ENCODE peak calls at places on chromosomes 6 and 20, in ten cellular contexts. C is lung; K is right cardiac atrium; R is uterus; L is IMR-90; M is MM.1S; U is naive thymus-derived CD4-positive, alpha-beta T cell; Q is OCI-LY7; J is mammary epithelial cell; A is SJCRH30. V is an unnamed sample. For H3K9me3, the result is how much of the 10 kb centered on the place peaks cover.

GRCh38 chr20:5949943-5950270 is 426 bp downstream of the TRMT6 start:
- DNase-seq in C (no peak), K (no peak), R (no peak), L (no peak), M (no peak), U (no peak), Q (no peak), J (no peak), A (no peak), V (peak)

GRCh38 chr20:40644863-40645262 is 44.2 kb downstream of the MAFB start:
- DNase-seq in C (no peak), K (no peak), R (no peak), L (no peak), M (no peak), U (no peak), Q (no peak), J (no peak), A (no peak), V (no peak)

GRCh38 chr6:38432479-38432878 is 207.2 kb downstream of the BTBD9 start:
- DNase-seq in C (no peak), K (no peak), R (no peak), L (peak), M (no peak), U (no peak), Q (no peak), J (peak), A (no peak), V (no peak)

GRCh38 chr6:169498887-169499513 is 202.8 kb downstream of the WDR27 start:
- DNase-seq in C (no peak), K (no peak), R (no peak), L (peak), M (no peak), U (no peak), Q (no peak), J (no peak), A (no peak), V (no peak)

GRCh38 chr6:108957221-108957620 is 109.0 kb downstream of the ARMC2 start:
- DNase-seq in C (no peak), K (no peak), R (no peak), L (no peak), M (no peak), U (no peak), Q (no peak), J (no peak), A (no peak), V (no peak)

GRCh38 chr20:3326779-3327521 is 80.5 kb downstream of the DNAAF9 start:
- DNase-seq in C (no peak), K (no peak), R (no peak), L (no peak), M (no peak), U (no peak), Q (no peak), J (no peak), A (no peak), V (no peak)

GRCh38 chr20:1334370-1334731 is 5.4 kb upstream of the SDCBP2 start:
- DNase-seq in C (no peak), K (no peak), R (no peak), L (no peak), M (no peak), U (no peak), Q (no peak), J (no peak), A (no peak), V (no peak)

GRCh38 chr20:20076297-20077065 is 24.1 kb downstream of the CFAP61 start:
- DNase-seq in C (no peak), K (no peak), R (no peak), L (peak), M (no peak), U (no peak), Q (no peak), J (peak), A (peak), V (peak)

GRCh38 chr6:101146389-101146788 is 247.1 kb upstream of the GRIK2 start:
- DNase-seq in C (no peak), K (no peak), R (no peak), L (peak), M (no peak), U (no peak), Q (no peak), J (peak), A (peak), V (no peak)

GRCh38 chr6:21800948-21801438 is 207.4 kb downstream of the SOX4 start:
- DNase-seq in C (no peak), K (no peak), R (no peak), L (peak), M (no peak), U (no peak), Q (no peak), J (no peak), A (peak), V (no peak)

GRCh38 chr6:39296745-39297640 is 17.2 kb downstream of the KCNK17 start:
- DNase-seq in C (peak), K (peak), R (no peak), L (peak), M (no peak), U (no peak), Q (no peak), J (no peak), A (peak), V (no peak)

GRCh38 chr6:165835410-165835851 is 172.4 kb upstream of the PDE10A start:
- DNase-seq in C (no peak), K (no peak), R (no peak), L (no peak), M (no peak), U (no peak), Q (no peak), J (no peak), A (no peak), V (no peak)

GRCh38 chr6:75493400-75494064 is at the start of gene FILIP1:
- DNase-seq in C (peak), K (peak), R (peak), L (peak), M (no peak), U (no peak), Q (no peak), J (no peak), A (peak), V (no peak)

GRCh38 chr6:20370801-20371200 is 30.9 kb upstream of the E2F3 start:
- DNase-seq in C (no peak), K (no peak), R (no peak), L (no peak), M (no peak), U (no peak), Q (no peak), J (peak), A (no peak), V (no peak)

GRCh38 chr6:113405326-113406050 is 451.7 kb upstream of the MARCKS start:
- DNase-seq in C (no peak), K (no peak), R (no peak), L (no peak), M (no peak), U (no peak), Q (no peak), J (no peak), A (no peak), V (no peak)

GRCh38 chr6:38552136-38552535 is 87.6 kb downstream of the BTBD9 start:
- DNase-seq in C (no peak), K (no peak), R (no peak), L (no peak), M (no peak), U (no peak), Q (peak), J (no peak), A (no peak), V (no peak)

GRCh38 chr6:3999800-4000661 is 78.9 kb downstream of the FAM217A start:
- DNase-seq in C (no peak), K (no peak), R (no peak), L (no peak), M (no peak), U (no peak), Q (no peak), J (no peak), A (no peak), V (no peak)

GRCh38 chr6:16683524-16684194 is 77.6 kb downstream of the ATXN1 start:
- DNase-seq in C (peak), K (peak), R (peak), L (peak), M (no peak), U (no peak), Q (no peak), J (peak), A (no peak), V (no peak)

DNA sequence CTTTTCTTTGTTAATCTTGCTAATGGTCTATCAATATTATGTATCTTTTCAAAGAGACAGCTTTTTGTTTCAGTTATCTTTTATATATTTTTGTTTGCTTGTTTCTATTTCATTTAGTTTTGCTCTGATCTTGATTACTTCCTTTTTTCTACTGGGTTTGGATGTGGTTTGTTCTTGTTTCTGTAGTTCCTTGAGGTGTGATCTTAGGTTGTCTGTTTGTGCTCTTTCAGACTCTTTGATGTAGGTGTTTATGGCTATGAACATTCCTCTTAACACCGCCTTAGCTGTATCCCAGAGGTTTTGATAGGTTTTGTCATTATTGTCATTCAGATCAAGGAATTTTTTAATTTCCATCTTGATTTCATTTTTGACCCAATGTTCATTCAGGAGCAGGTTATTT is 26.8 kb upstream of the TNFAIP3 start:
- DNase-seq in C (no peak), K (no peak), R (no peak), L (no peak), M (no peak), U (no peak), Q (no peak), J (no peak), A (no peak), V (no peak)
- H3K9me3 ChIP-seq in C (under half), K (under half), R (under half), L (under half), M (under half), U (under half), Q (under half), J (under half), A (under half), V (under half)

DNA sequence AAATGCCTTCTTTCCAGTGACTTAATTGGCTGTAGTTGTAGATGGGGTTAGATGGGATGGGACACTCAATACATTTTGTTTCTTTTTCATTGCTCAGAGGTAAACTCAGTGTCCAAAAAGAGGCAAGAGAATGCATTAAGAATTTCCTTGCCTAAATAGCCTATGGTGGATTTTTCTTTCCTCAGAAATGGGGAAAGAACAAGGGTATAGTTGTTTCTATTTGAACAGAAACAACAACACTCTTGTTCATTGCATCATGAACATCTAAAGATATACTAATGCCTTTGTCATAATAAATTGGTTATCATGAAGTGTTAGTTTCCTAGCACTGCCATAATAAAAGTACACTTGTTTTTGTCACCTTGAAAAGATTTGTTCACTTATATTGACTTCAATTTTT is 14.6 kb upstream of the DEFB123 start:
- DNase-seq in C (no peak), K (no peak), R (no peak), L (no peak), M (no peak), U (no peak), Q (no peak), J (no peak), A (no peak), V (no peak)
- H3K9me3 ChIP-seq in C (under half), K (under half), R (under half), L (under half), M (under half), U (under half), Q (under half), J (under half), A (under half), V (under half)

GRCh38 chr6:27451660-27452390 is 21.1 kb downstream of the ZNF184 start:
- DNase-seq in C (no peak), K (no peak), R (no peak), L (no peak), M (no peak), U (no peak), Q (no peak), J (no peak), A (no peak), V (no peak)
- H3K9me3 ChIP-seq in C (under half), K (under half), R (under half), L (half or more), M (under half), U (under half), Q (half or more), J (half or more), A (under half), V (half or more)

DNA sequence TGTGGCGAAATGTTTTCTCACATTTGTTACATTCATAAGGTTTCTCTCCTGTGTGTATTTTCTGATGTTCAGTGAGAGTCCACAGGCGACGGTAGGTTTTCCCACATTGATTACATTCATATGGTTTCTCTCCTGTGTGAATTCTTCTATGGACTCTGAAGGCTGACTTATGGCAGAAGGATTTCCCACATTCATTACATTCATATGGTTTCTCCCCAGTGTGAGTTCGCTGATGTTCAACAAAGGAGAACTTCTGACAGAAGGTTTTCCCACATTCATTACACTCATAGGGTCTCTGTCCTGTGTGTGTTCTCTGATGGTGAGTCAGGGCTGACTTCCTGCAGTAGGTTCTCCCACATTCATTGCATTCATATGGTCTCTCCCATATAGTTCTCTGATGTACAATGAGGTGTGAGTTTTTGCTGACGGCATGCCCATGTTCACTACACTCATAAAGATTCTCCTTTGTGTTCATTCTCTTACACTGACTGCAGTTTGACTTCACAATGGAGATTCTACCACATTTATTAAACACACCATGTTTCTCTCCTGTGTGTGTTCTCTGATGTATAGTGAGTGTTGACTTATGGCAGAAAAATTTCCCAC is 11.9 kb downstream of the ZNF334 start:
- DNase-seq in C (no peak), K (no peak), R (no peak), L (no peak), M (no peak), U (no peak), Q (no peak), J (no peak), A (no peak), V (no peak)
- H3K9me3 ChIP-seq in C (under half), K (under half), R (under half), L (under half), M (under half), U (under half), Q (under half), J (under half), A (under half), V (under half)

GRCh38 chr6:8194499-8194898 is 92.2 kb upstream of the EEF1E1 start:
- DNase-seq in C (no peak), K (no peak), R (no peak), L (no peak), M (no peak), U (no peak), Q (no peak), J (no peak), A (no peak), V (no peak)

GRCh38 chr6:8192597-8192996 is 90.2 kb upstream of the EEF1E1 start:
- DNase-seq in C (no peak), K (no peak), R (no peak), L (no peak), M (no peak), U (no peak), Q (no peak), J (no peak), A (no peak), V (no peak)

GRCh38 chr6:8192067-8192466 is 89.7 kb upstream of the EEF1E1 start:
- DNase-seq in C (no peak), K (no peak), R (no peak), L (no peak), M (no peak), U (no peak), Q (no peak), J (no peak), A (no peak), V (no peak)

GRCh38 chr6:8193541-8193940 is 91.2 kb upstream of the EEF1E1 start:
- DNase-seq in C (no peak), K (no peak), R (no peak), L (peak), M (no peak), U (no peak), Q (no peak), J (no peak), A (no peak), V (no peak)

DNA sequence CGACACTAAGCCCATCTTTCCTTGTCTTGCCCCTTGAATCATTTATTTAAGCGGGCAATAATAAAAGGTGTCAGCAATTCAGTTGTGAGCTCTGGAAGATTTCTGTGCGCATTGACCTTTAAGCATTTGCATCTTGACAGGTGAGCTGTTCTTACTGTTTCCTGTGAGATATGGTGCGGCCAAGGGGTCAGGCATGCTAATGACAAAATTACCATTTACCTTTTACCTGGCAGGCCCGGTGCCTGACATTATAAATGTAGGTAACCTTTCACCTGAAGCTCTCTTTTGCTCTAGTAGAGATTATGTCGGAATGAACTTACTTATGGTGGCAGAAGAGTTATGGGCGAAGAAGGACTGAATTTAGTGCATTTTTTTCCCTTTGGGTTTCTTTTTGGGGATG is 89.3 kb upstream of the EEF1E1 start:
- DNase-seq in C (no peak), K (no peak), R (no peak), L (no peak), M (no peak), U (no peak), Q (no peak), J (no peak), A (no peak), V (no peak)
- H3K9me3 ChIP-seq in C (under half), K (under half), R (under half), L (under half), M (under half), U (under half), Q (under half), J (under half), A (under half), V (under half)

V was measured in DND-41.